ENCODE peak calls at places on chromosomes 4 and X, in ten cellular contexts. One of them, this sample, is unnamed.

GRCh38 chr4:47483722-47484121 is 1.4 kb upstream of the ATP10D start:
- DNase-seq in B cell: no peak
- DNase-seq in Kasumi-1: no peak
- DNase-seq in hepatic stellate cell: no peak
- DNase-seq in GM12891: no peak
- DNase-seq in mammary epithelial cell: no peak
- DNase-seq in amniotic stem cell: no peak
- DNase-seq in bronchial epithelial cell: peak; percentile 79
- DNase-seq in endothelial cell: no peak
- DNase-seq in iPS-NIHi11: no peak
- DNase-seq in this sample: no peak

GRCh38 chr4:182062458-182062857 is 180.7 kb upstream of the TENM3 start:
- DNase-seq in hepatic stellate cell: no peak
- DNase-seq in Kasumi-1: no peak
- DNase-seq in B cell: no peak
- DNase-seq in endothelial cell: no peak
- DNase-seq in amniotic stem cell: no peak
- DNase-seq in mammary epithelial cell: no peak
- DNase-seq in iPS-NIHi11: no peak
- DNase-seq in GM12891: no peak
- DNase-seq in bronchial epithelial cell: no peak
- DNase-seq in this sample: no peak

GRCh38 chr4:106690487-106690886 is 321.9 kb upstream of the GIMD1 start:
- DNase-seq in iPS-NIHi11: no peak
- DNase-seq in mammary epithelial cell: peak; percentile 77
- DNase-seq in endothelial cell: no peak
- DNase-seq in GM12891: no peak
- DNase-seq in hepatic stellate cell: peak; percentile 31
- DNase-seq in B cell: no peak
- DNase-seq in Kasumi-1: peak; percentile 71
- DNase-seq in amniotic stem cell: no peak
- DNase-seq in bronchial epithelial cell: peak; percentile 70
- DNase-seq in this sample: peak; percentile 69

GRCh38 chr4:88937081-88937480 is 119.9 kb downstream of the FAM13A start:
- DNase-seq in amniotic stem cell: peak; percentile 13
- DNase-seq in iPS-NIHi11: no peak
- DNase-seq in mammary epithelial cell: peak; percentile 16
- DNase-seq in GM12891: no peak
- DNase-seq in bronchial epithelial cell: peak; percentile 85
- DNase-seq in hepatic stellate cell: peak; percentile 2
- DNase-seq in Kasumi-1: no peak
- DNase-seq in B cell: no peak
- DNase-seq in endothelial cell: no peak
- DNase-seq in this sample: no peak

GRCh38 chr4:5051210-5051691 is at the start of gene STK32B:
- DNase-seq in mammary epithelial cell: peak; percentile 80
- DNase-seq in amniotic stem cell: peak; percentile 77
- DNase-seq in B cell: peak; percentile 19
- DNase-seq in hepatic stellate cell: peak; percentile 71
- DNase-seq in endothelial cell: peak; percentile 46
- DNase-seq in Kasumi-1: peak; percentile 68
- DNase-seq in GM12891: peak; percentile 39
- DNase-seq in iPS-NIHi11: peak; percentile 82
- DNase-seq in bronchial epithelial cell: peak; percentile 50
- DNase-seq in this sample: peak; percentile 50

GRCh38 chr4:156672924-156673323 is 298.7 kb downstream of the PDGFC start:
- DNase-seq in B cell: no peak
- DNase-seq in GM12891: no peak
- DNase-seq in endothelial cell: no peak
- DNase-seq in amniotic stem cell: no peak
- DNase-seq in Kasumi-1: no peak
- DNase-seq in iPS-NIHi11: no peak
- DNase-seq in hepatic stellate cell: no peak
- DNase-seq in mammary epithelial cell: peak; percentile 21
- DNase-seq in bronchial epithelial cell: peak; percentile 18
- DNase-seq in this sample: peak; percentile 57

GRCh38 chr4:46886711-46887110 is 22.3 kb downstream of the COX7B2 start:
- DNase-seq in iPS-NIHi11: no peak
- DNase-seq in Kasumi-1: peak; percentile 85
- DNase-seq in mammary epithelial cell: no peak
- DNase-seq in bronchial epithelial cell: peak; percentile 9
- DNase-seq in amniotic stem cell: no peak
- DNase-seq in endothelial cell: no peak
- DNase-seq in B cell: no peak
- DNase-seq in GM12891: no peak
- DNase-seq in hepatic stellate cell: peak; percentile 7
- DNase-seq in this sample: peak; percentile 14

GRCh38 chr4:75514949-75515612 is 808 bp downstream of the THAP6 start:
- DNase-seq in iPS-NIHi11: no peak
- DNase-seq in bronchial epithelial cell: no peak
- DNase-seq in GM12891: no peak
- DNase-seq in mammary epithelial cell: peak; percentile 4
- DNase-seq in B cell: peak; percentile 24
- DNase-seq in hepatic stellate cell: no peak
- DNase-seq in endothelial cell: no peak
- DNase-seq in Kasumi-1: peak; percentile 64
- DNase-seq in amniotic stem cell: no peak
- DNase-seq in this sample: no peak

GRCh38 chrX:38347136-38347535 is 5.3 kb upstream of the OTC start:
- DNase-seq in Kasumi-1: peak; percentile 84
- DNase-seq in amniotic stem cell: no peak
- DNase-seq in endothelial cell: peak; percentile 6
- DNase-seq in B cell: no peak
- DNase-seq in GM12891: no peak
- DNase-seq in hepatic stellate cell: no peak
- DNase-seq in iPS-NIHi11: peak; percentile 7
- DNase-seq in bronchial epithelial cell: peak; percentile 78
- DNase-seq in mammary epithelial cell: peak; percentile 75
- DNase-seq in this sample: peak; percentile 77

GRCh38 chr4:69060651-69061308 is 35.5 kb upstream of the UGT2B7 start:
- DNase-seq in iPS-NIHi11: no peak
- DNase-seq in endothelial cell: no peak
- DNase-seq in bronchial epithelial cell: no peak
- DNase-seq in Kasumi-1: no peak
- DNase-seq in mammary epithelial cell: no peak
- DNase-seq in hepatic stellate cell: no peak
- DNase-seq in B cell: no peak
- DNase-seq in amniotic stem cell: no peak
- DNase-seq in GM12891: no peak
- DNase-seq in this sample: no peak

GRCh38 chr4:140266958-140267568 is 106.4 kb upstream of the SCOC start:
- DNase-seq in Kasumi-1: no peak
- DNase-seq in iPS-NIHi11: no peak
- DNase-seq in bronchial epithelial cell: peak; percentile 18
- DNase-seq in endothelial cell: no peak
- DNase-seq in GM12891: no peak
- DNase-seq in mammary epithelial cell: no peak
- DNase-seq in hepatic stellate cell: no peak
- DNase-seq in amniotic stem cell: no peak
- DNase-seq in B cell: no peak
- DNase-seq in this sample: peak; percentile 47

This sample was measured in LHCN-M2.